ENCODE peak calls at places on chromosomes 13 and 19, in seven cellular contexts. One of them, this sample, is unnamed.
A peak's percentile ranks its signal among the peaks of the same experiment; 100 is the strongest.

GRCh38 chr19:22625266-22626035 is 8.7 kb upstream of the ZNF492 start:
- DNase-seq in fibroblast of lung: no peak
- DNase-seq in tibial artery: no peak
- DNase-seq in OCI-LY7: no peak
- DNase-seq in heart right ventricle: no peak
- DNase-seq in MM.1S: no peak
- DNase-seq in mesendoderm: no peak
- DNase-seq in this sample: no peak

GRCh38 chr13:100660761-100661160 is 13.8 kb downstream of the TMTC4 start:
- DNase-seq in fibroblast of lung: no peak
- DNase-seq in tibial artery: no peak
- DNase-seq in OCI-LY7: no peak
- DNase-seq in heart right ventricle: no peak
- DNase-seq in MM.1S: no peak
- DNase-seq in mesendoderm: no peak
- DNase-seq in this sample: no peak

GRCh38 chr19:58097349-58097748 is 682 bp downstream of the ZSCAN18 start:
- DNase-seq in fibroblast of lung: no peak
- DNase-seq in tibial artery: no peak
- DNase-seq in OCI-LY7: no peak
- DNase-seq in heart right ventricle: peak; percentile 11
- DNase-seq in MM.1S: no peak
- DNase-seq in mesendoderm: no peak
- DNase-seq in this sample: no peak

GRCh38 chr19:43337737-43338136 is 15.7 kb upstream of the CD177 start:
- DNase-seq in fibroblast of lung: no peak
- DNase-seq in tibial artery: no peak
- DNase-seq in OCI-LY7: no peak
- DNase-seq in heart right ventricle: no peak
- DNase-seq in MM.1S: no peak
- DNase-seq in mesendoderm: no peak
- DNase-seq in this sample: no peak

GRCh38 chr19:19523177-19523576 is 5.5 kb upstream of the YJEFN3 start:
- DNase-seq in fibroblast of lung: no peak
- DNase-seq in tibial artery: no peak
- DNase-seq in OCI-LY7: no peak
- DNase-seq in heart right ventricle: no peak
- DNase-seq in MM.1S: no peak
- DNase-seq in mesendoderm: no peak
- DNase-seq in this sample: no peak

GRCh38 chr13:74770361-74770760 is 636.2 kb upstream of the KLF12 start:
- DNase-seq in fibroblast of lung: peak; percentile 77
- DNase-seq in tibial artery: no peak
- DNase-seq in OCI-LY7: no peak
- DNase-seq in heart right ventricle: no peak
- DNase-seq in MM.1S: no peak
- DNase-seq in mesendoderm: peak; percentile 20
- DNase-seq in this sample: no peak

GRCh38 chr19:18232540-18233223 is 6.4 kb upstream of the PDE4C start:
- DNase-seq in fibroblast of lung: no peak
- DNase-seq in tibial artery: no peak
- DNase-seq in OCI-LY7: no peak
- DNase-seq in heart right ventricle: no peak
- DNase-seq in MM.1S: no peak
- DNase-seq in mesendoderm: peak; percentile 94
- DNase-seq in this sample: no peak

GRCh38 chr19:9937001-9937411 is 691 bp upstream of the OLFM2 start:
- DNase-seq in fibroblast of lung: no peak
- DNase-seq in tibial artery: no peak
- DNase-seq in OCI-LY7: no peak
- DNase-seq in heart right ventricle: no peak
- DNase-seq in MM.1S: no peak
- DNase-seq in mesendoderm: no peak
- DNase-seq in this sample: no peak

GRCh38 chr13:31044658-31045620 is 112.5 kb downstream of the TEX26 start:
- DNase-seq in fibroblast of lung: no peak
- DNase-seq in tibial artery: no peak
- DNase-seq in OCI-LY7: no peak
- DNase-seq in heart right ventricle: no peak
- DNase-seq in MM.1S: no peak
- DNase-seq in mesendoderm: peak; percentile 83
- DNase-seq in this sample: no peak

GRCh38 chr19:54436561-54437229 is 12.3 kb upstream of the LENG8 start:
- DNase-seq in fibroblast of lung: no peak
- DNase-seq in tibial artery: no peak
- DNase-seq in OCI-LY7: no peak
- DNase-seq in heart right ventricle: no peak
- DNase-seq in MM.1S: no peak
- DNase-seq in mesendoderm: no peak
- DNase-seq in this sample: no peak

GRCh38 chr13:29847501-29847983 is 2.9 kb downstream of the UBL3 start:
- DNase-seq in fibroblast of lung: peak; percentile 59
- DNase-seq in tibial artery: no peak
- DNase-seq in OCI-LY7: no peak
- DNase-seq in heart right ventricle: no peak
- DNase-seq in MM.1S: no peak
- DNase-seq in mesendoderm: peak; percentile 32
- DNase-seq in this sample: peak; percentile 53

GRCh38 chr13:89740994-89741678 is 1606.4 kb upstream of the MIR17HG start:
- DNase-seq in fibroblast of lung: peak; percentile 47
- DNase-seq in tibial artery: no peak
- DNase-seq in OCI-LY7: no peak
- DNase-seq in heart right ventricle: no peak
- DNase-seq in MM.1S: no peak
- DNase-seq in mesendoderm: no peak
- DNase-seq in this sample: no peak

GRCh38 chr13:113616991-113617749 is 32.6 kb downstream of the TFDP1 start:
- DNase-seq in fibroblast of lung: no peak
- DNase-seq in tibial artery: no peak
- DNase-seq in OCI-LY7: no peak
- DNase-seq in heart right ventricle: no peak
- DNase-seq in MM.1S: no peak
- DNase-seq in mesendoderm: peak; percentile 72
- DNase-seq in this sample: no peak

GRCh38 chr13:112905990-112906641 is 62.9 kb upstream of the MCF2L start:
- DNase-seq in fibroblast of lung: no peak
- DNase-seq in tibial artery: no peak
- DNase-seq in OCI-LY7: no peak
- DNase-seq in heart right ventricle: no peak
- DNase-seq in MM.1S: peak; percentile 48
- DNase-seq in mesendoderm: peak; percentile 79
- DNase-seq in this sample: no peak

GRCh38 chr13:40208517-40208916 is 457.9 kb downstream of the FOXO1 start:
- DNase-seq in fibroblast of lung: no peak
- DNase-seq in tibial artery: no peak
- DNase-seq in OCI-LY7: peak; percentile 86
- DNase-seq in heart right ventricle: no peak
- DNase-seq in MM.1S: peak; percentile 71
- DNase-seq in mesendoderm: no peak
- DNase-seq in this sample: no peak

GRCh38 chr13:33388254-33388998 is 102.9 kb upstream of the STARD13 start:
- DNase-seq in fibroblast of lung: no peak
- DNase-seq in tibial artery: no peak
- DNase-seq in OCI-LY7: no peak
- DNase-seq in heart right ventricle: no peak
- DNase-seq in MM.1S: no peak
- DNase-seq in mesendoderm: no peak
- DNase-seq in this sample: no peak

GRCh38 chr19:17519967-17520366 is 8.5 kb downstream of the PGLS start:
- DNase-seq in fibroblast of lung: peak; percentile 49
- DNase-seq in tibial artery: no peak
- DNase-seq in OCI-LY7: no peak
- DNase-seq in heart right ventricle: no peak
- DNase-seq in MM.1S: no peak
- DNase-seq in mesendoderm: no peak
- DNase-seq in this sample: no peak

GRCh38 chr13:99044764-99045163 is 66.9 kb upstream of the DOCK9 start:
- DNase-seq in fibroblast of lung: no peak
- DNase-seq in tibial artery: no peak
- DNase-seq in OCI-LY7: no peak
- DNase-seq in heart right ventricle: no peak
- DNase-seq in MM.1S: no peak
- DNase-seq in mesendoderm: no peak
- DNase-seq in this sample: no peak

GRCh38 chr19:2173388-2173787 is 9.7 kb downstream of the DOT1L start:
- DNase-seq in fibroblast of lung: no peak
- DNase-seq in tibial artery: no peak
- DNase-seq in OCI-LY7: no peak
- DNase-seq in heart right ventricle: no peak
- DNase-seq in MM.1S: no peak
- DNase-seq in mesendoderm: no peak
- DNase-seq in this sample: no peak

GRCh38 chr19:2171349-2172145 is 7.8 kb downstream of the DOT1L start:
- DNase-seq in fibroblast of lung: peak; percentile 55
- DNase-seq in tibial artery: no peak
- DNase-seq in OCI-LY7: peak; percentile 82
- DNase-seq in heart right ventricle: peak; percentile 68
- DNase-seq in MM.1S: no peak
- DNase-seq in mesendoderm: peak; percentile 81
- DNase-seq in this sample: no peak

GRCh38 chr19:2170219-2170618 is 6.5 kb downstream of the DOT1L start:
- DNase-seq in fibroblast of lung: no peak
- DNase-seq in tibial artery: no peak
- DNase-seq in OCI-LY7: no peak
- DNase-seq in heart right ventricle: no peak
- DNase-seq in MM.1S: no peak
- DNase-seq in mesendoderm: no peak
- DNase-seq in this sample: no peak

GRCh38 chr19:2168619-2169424 is 5.1 kb downstream of the DOT1L start:
- DNase-seq in fibroblast of lung: peak; percentile 97
- DNase-seq in tibial artery: peak; percentile 99
- DNase-seq in OCI-LY7: no peak
- DNase-seq in heart right ventricle: peak; percentile 94
- DNase-seq in MM.1S: no peak
- DNase-seq in mesendoderm: peak; percentile 53
- DNase-seq in this sample: peak; percentile 98

GRCh38 chr19:2170987-2171348 is 7.2 kb downstream of the DOT1L start:
- DNase-seq in fibroblast of lung: no peak
- DNase-seq in tibial artery: no peak
- DNase-seq in OCI-LY7: no peak
- DNase-seq in heart right ventricle: no peak
- DNase-seq in MM.1S: no peak
- DNase-seq in mesendoderm: peak; percentile 16
- DNase-seq in this sample: no peak
- H3K4me1 ChIP-seq in fibroblast of lung: peaks cover 42% of the 10 kb centered on the region
- H3K4me1 ChIP-seq in tibial artery: peaks cover 58% of the 10 kb centered on the region
- H3K4me1 ChIP-seq in OCI-LY7: peaks cover 58% of the 10 kb centered on the region
- H3K4me1 ChIP-seq in heart right ventricle: peaks cover 65% of the 10 kb centered on the region
- H3K4me1 ChIP-seq in MM.1S: no peaks in the 10 kb centered on the region
- H3K4me1 ChIP-seq in mesendoderm: peaks cover 8% of the 10 kb centered on the region
- H3K4me1 ChIP-seq in this sample: peaks cover 34% of the 10 kb centered on the region

DNA sequence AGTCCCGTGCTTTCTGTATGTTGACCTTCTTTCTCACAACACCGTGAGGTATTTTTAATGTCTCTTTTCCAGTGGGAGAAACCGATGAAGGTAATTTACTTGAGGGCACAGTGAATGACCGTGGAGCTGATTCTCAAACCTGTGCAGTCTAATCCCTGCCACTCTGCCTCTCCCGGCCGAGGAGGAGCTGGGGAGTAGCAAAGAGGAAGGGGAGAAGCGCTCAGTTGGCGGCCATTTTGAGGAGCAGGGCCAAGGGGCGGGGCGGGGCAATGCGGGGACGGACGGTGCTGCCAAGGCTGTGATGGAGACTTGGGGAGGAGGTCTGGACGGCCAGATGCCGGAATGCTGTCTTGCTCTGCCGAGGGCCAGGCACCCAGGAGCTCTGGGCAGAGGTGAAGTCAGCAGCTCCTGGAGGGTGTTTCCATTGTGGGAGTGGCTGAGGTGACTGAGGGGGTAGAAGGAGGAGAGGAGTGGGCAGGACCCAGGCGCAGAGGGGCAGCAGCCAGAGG is 12.4 kb upstream of the RANBP3 start:
- DNase-seq in fibroblast of lung: no peak
- DNase-seq in tibial artery: no peak
- DNase-seq in OCI-LY7: no peak
- DNase-seq in heart right ventricle: no peak
- DNase-seq in MM.1S: peak; percentile 55
- DNase-seq in mesendoderm: peak; percentile 55
- DNase-seq in this sample: no peak
- H3K4me3 ChIP-seq in fibroblast of lung: no peak overlapping the region
- H3K4me3 ChIP-seq in tibial artery: no peak overlapping the region
- H3K4me3 ChIP-seq in OCI-LY7: no peak overlapping the region
- H3K4me3 ChIP-seq in heart right ventricle: no peak overlapping the region
- H3K4me3 ChIP-seq in MM.1S: peak overlapping the region; percentile 69
- H3K4me3 ChIP-seq in mesendoderm: no peak overlapping the region
- H3K4me3 ChIP-seq in this sample: no peak overlapping the region

DNA sequence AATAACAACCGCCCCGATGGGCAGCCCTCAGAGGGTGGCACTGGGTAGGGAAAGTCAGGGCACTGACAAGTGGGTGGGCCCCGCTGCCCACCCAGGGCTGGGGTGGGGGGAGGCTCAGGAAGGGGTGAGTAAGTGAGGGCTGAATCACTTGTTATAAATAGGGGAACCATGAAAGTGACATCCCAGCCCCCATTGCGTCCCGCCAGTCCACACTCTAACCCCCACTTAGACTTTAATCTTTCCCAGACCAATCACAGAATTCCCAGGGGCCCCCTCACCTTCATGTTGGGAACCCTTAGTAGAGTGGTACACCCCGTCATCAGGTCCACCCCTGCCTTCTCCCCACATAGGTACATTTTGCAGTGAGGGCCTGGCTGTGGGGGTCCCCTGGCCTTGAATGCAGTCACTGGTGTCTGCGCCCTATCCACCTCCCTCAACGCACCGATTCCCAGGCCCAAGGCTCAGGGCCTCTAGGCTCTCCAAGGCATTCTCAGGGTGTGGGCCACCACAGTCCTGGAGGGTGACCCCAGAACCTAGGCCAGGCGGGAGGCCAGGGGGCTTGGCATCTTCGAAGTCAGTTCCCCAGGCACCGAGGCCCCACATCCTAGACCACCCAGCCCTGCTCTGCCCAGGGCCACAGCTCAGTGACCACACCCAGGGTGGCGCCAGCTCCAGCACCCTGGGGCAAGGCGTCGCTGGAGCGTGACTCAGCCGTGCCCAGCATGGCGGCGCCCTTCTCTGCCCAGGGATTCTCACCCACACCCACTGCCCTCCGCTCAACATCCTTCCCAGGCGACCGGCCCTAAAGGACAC is 36.8 kb upstream of the NANOS3 start:
- DNase-seq in fibroblast of lung: no peak
- DNase-seq in tibial artery: peak; percentile 70
- DNase-seq in OCI-LY7: no peak
- DNase-seq in heart right ventricle: peak; percentile 68
- DNase-seq in MM.1S: no peak
- DNase-seq in mesendoderm: no peak
- DNase-seq in this sample: peak; percentile 95
- H3K4me1 ChIP-seq in fibroblast of lung: peaks cover 32% of the 10 kb centered on the region
- H3K4me1 ChIP-seq in tibial artery: peaks cover 79% of the 10 kb centered on the region
- H3K4me1 ChIP-seq in OCI-LY7: peaks cover 68% of the 10 kb centered on the region
- H3K4me1 ChIP-seq in heart right ventricle: peaks cover 47% of the 10 kb centered on the region
- H3K4me1 ChIP-seq in MM.1S: peaks cover 15% of the 10 kb centered on the region
- H3K4me1 ChIP-seq in mesendoderm: peaks cover 4% of the 10 kb centered on the region
- H3K4me1 ChIP-seq in this sample: peaks cover 74% of the 10 kb centered on the region

DNA sequence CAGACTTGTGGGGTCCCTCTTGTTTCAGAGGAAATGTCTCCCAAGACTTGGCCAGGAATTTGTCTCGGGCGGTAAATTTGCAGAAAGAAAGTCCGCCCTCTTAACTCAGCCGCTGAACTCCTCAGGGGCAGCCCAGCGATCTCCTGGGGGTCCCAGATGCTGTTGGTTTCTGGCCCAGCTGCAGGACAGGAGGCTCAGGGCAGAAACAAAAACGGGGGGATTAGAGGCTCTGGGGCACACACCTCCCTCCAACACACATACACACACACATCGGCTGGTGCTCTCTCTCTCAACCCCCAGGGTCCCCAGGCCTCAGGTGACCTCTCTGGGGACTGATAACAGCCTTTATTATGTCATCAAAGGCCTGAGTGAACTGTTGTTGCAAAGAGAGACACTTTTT is 7.1 kb downstream of the ARHGEF18 start:
- DNase-seq in fibroblast of lung: no peak
- DNase-seq in tibial artery: no peak
- DNase-seq in OCI-LY7: no peak
- DNase-seq in heart right ventricle: no peak
- DNase-seq in MM.1S: no peak
- DNase-seq in mesendoderm: no peak
- DNase-seq in this sample: no peak
- H3K4me3 ChIP-seq in fibroblast of lung: no peak overlapping the region
- H3K4me3 ChIP-seq in tibial artery: no peak overlapping the region
- H3K4me3 ChIP-seq in OCI-LY7: no peak overlapping the region
- H3K4me3 ChIP-seq in heart right ventricle: no peak overlapping the region
- H3K4me3 ChIP-seq in MM.1S: no peak overlapping the region
- H3K4me3 ChIP-seq in mesendoderm: no peak overlapping the region
- H3K4me3 ChIP-seq in this sample: no peak overlapping the region

This sample was measured in SJSA1.